ENCODE peak calls at places on chromosomes 6 and 20, in nine cellular contexts. S, N, I, J, U, O, Z, W and X are unnamed samples.

GRCh38 chr20:62733891-62734290 is 25.3 kb downstream of the NTSR1 start:
- DNase-seq in S (peak; percentile 57), N (no peak), I (no peak), J (no peak), U (no peak), O (no peak), Z (no peak), W (no peak), X (peak; percentile 30)

GRCh38 chr20:15703171-15703911 is 869.9 kb downstream of the KIF16B start:
- DNase-seq in S (no peak), N (peak; percentile 53), I (peak; percentile 76), J (no peak), U (no peak), O (no peak), Z (no peak), W (peak; percentile 2), X (peak; percentile 92)

GRCh38 chr6:43296780-43297494 is 1.1 kb upstream of the SLC22A7 start:
- DNase-seq in S (no peak), N (no peak), I (no peak), J (no peak), U (peak; percentile 33), O (no peak), Z (no peak), W (no peak), X (no peak)

GRCh38 chr6:106538145-106538544 is 91.2 kb downstream of the RTN4IP1 start:
- DNase-seq in S (no peak), N (no peak), I (no peak), J (no peak), U (no peak), O (no peak), Z (no peak), W (no peak), X (no peak)

GRCh38 chr20:47456952-47457724 is 44.5 kb upstream of the NCOA3 start:
- DNase-seq in S (peak; percentile 21), N (peak; percentile 86), I (peak; percentile 94), J (no peak), U (no peak), O (no peak), Z (no peak), W (peak; percentile 76), X (peak; percentile 94)

GRCh38 chr6:41286544-41287346 is at the start of gene TREM1:
- DNase-seq in S (no peak), N (no peak), I (peak; percentile 92), J (no peak), U (no peak), O (no peak), Z (no peak), W (peak; percentile 41), X (no peak)

GRCh38 chr6:103327079-103327478 is 1532.6 kb downstream of the HACE1 start:
- DNase-seq in S (no peak), N (no peak), I (no peak), J (no peak), U (no peak), O (no peak), Z (no peak), W (no peak), X (no peak)

GRCh38 chr20:60297649-60298048 is 339.4 kb downstream of the CDH26 start:
- DNase-seq in S (no peak), N (no peak), I (no peak), J (no peak), U (no peak), O (no peak), Z (no peak), W (no peak), X (no peak)

GRCh38 chr6:168133707-168134398 is 54.8 kb upstream of the FRMD1 start:
- DNase-seq in S (peak; percentile 48), N (no peak), I (no peak), J (no peak), U (peak; percentile 88), O (no peak), Z (no peak), W (no peak), X (peak; percentile 83)

GRCh38 chr6:70675822-70676221 is 8.1 kb downstream of the SMAP1 start:
- DNase-seq in S (no peak), N (no peak), I (no peak), J (no peak), U (no peak), O (no peak), Z (no peak), W (no peak), X (no peak)

GRCh38 chr20:24492031-24492607 is 22.7 kb downstream of the SYNDIG1 start:
- DNase-seq in S (no peak), N (no peak), I (no peak), J (peak; percentile 42), U (peak; percentile 81), O (peak; percentile 54), Z (no peak), W (no peak), X (no peak)

GRCh38 chr6:35386989-35387388 is 44.6 kb downstream of the PPARD start:
- DNase-seq in S (no peak), N (no peak), I (no peak), J (no peak), U (no peak), O (no peak), Z (no peak), W (no peak), X (no peak)

GRCh38 chr20:24589845-24590192 is 120.4 kb downstream of the SYNDIG1 start:
- DNase-seq in S (no peak), N (no peak), I (no peak), J (no peak), U (no peak), O (no peak), Z (no peak), W (no peak), X (no peak)

GRCh38 chr6:77620290-77620882 is 32.5 kb upstream of the MEI4 start:
- DNase-seq in S (no peak), N (no peak), I (no peak), J (no peak), U (no peak), O (peak; percentile 11), Z (peak; percentile 44), W (no peak), X (no peak)

GRCh38 chr6:39923394-39923793 is 10.9 kb downstream of the MOCS1 start:
- DNase-seq in S (peak; percentile 94), N (no peak), I (no peak), J (no peak), U (no peak), O (no peak), Z (no peak), W (no peak), X (no peak)

GRCh38 chr6:16069222-16069621 is 59.7 kb upstream of the MYLIP start:
- DNase-seq in S (no peak), N (no peak), I (no peak), J (no peak), U (no peak), O (no peak), Z (no peak), W (no peak), X (no peak)

GRCh38 chr6:81895511-81896185 is 143.2 kb upstream of the TENT5A start:
- DNase-seq in S (no peak), N (peak; percentile 99), I (peak; percentile 72), J (no peak), U (no peak), O (no peak), Z (no peak), W (peak; percentile 68), X (peak; percentile 19)

GRCh38 chr6:138157986-138158638 is 3.6 kb upstream of the ARFGEF3 start:
- DNase-seq in S (no peak), N (no peak), I (no peak), J (no peak), U (no peak), O (no peak), Z (no peak), W (no peak), X (peak; percentile 74)

GRCh38 chr6:144753023-144753705 is 468.0 kb downstream of the UTRN start:
- DNase-seq in S (no peak), N (no peak), I (no peak), J (no peak), U (no peak), O (no peak), Z (no peak), W (no peak), X (no peak)

GRCh38 chr6:52503853-52504777 is 72.7 kb downstream of the TRAM2 start:
- DNase-seq in S (peak; percentile 98), N (peak; percentile 79), I (peak; percentile 92), J (peak; percentile 98), U (peak; percentile 95), O (no peak), Z (no peak), W (peak; percentile 75), X (peak; percentile 90)

GRCh38 chr20:48604936-48605335 is 222.9 kb downstream of the PREX1 start:
- DNase-seq in S (no peak), N (no peak), I (no peak), J (no peak), U (peak; percentile 22), O (no peak), Z (no peak), W (no peak), X (no peak)

GRCh38 chr6:166911248-166911677 is 45.1 kb downstream of the RNASET2 start:
- DNase-seq in S (no peak), N (peak; percentile 10), I (no peak), J (no peak), U (no peak), O (no peak), Z (no peak), W (no peak), X (no peak)

GRCh38 chr20:13554706-13555105 is 84.0 kb downstream of the TASP1 start:
- DNase-seq in S (no peak), N (peak; percentile 54), I (peak; percentile 49), J (no peak), U (no peak), O (no peak), Z (no peak), W (peak; percentile 33), X (no peak)

GRCh38 chr20:49814057-49814675 is 1.5 kb downstream of the SLC9A8 start:
- DNase-seq in S (no peak), N (no peak), I (peak; percentile 12), J (no peak), U (no peak), O (no peak), Z (no peak), W (no peak), X (no peak)

GRCh38 chr20:4702562-4703280 is 19.0 kb upstream of the PRND start:
- DNase-seq in S (no peak), N (no peak), I (no peak), J (no peak), U (peak; percentile 37), O (no peak), Z (no peak), W (no peak), X (no peak)

GRCh38 chr6:157406666-157407065 is 25.7 kb downstream of the ZDHHC14 start:
- DNase-seq in S (no peak), N (no peak), I (no peak), J (no peak), U (no peak), O (no peak), Z (no peak), W (no peak), X (no peak)

GRCh38 chr6:15255481-15256414 is 9.9 kb downstream of the JARID2 start:
- DNase-seq in S (no peak), N (no peak), I (no peak), J (no peak), U (no peak), O (no peak), Z (no peak), W (no peak), X (no peak)